ENCODE peak calls at places on chromosomes 5 and 9, in eight cellular contexts. W is HepG2, B is HCT116, I is upper lobe of left lung, H is Panc1, R is K562, F is GM12878, Z is GM23338. T is an unnamed sample.

GRCh38 chr5:177540438-177540837 is 13.9 kb downstream of the FAM193B start:
- ATAC-seq in W (no peak), B (no peak), I (no peak), H (no peak), R (no peak), F (no peak), Z (no peak), T (no peak)

GRCh38 chr5:72248352-72249032 is 71.5 kb downstream of the MRPS27 start:
- ATAC-seq in W (no peak), B (peak; percentile 64), I (no peak), H (peak; percentile 61), R (no peak), F (no peak), Z (peak; percentile 22), T (peak; percentile 65)

GRCh38 chr5:157369507-157369906 is 90.5 kb upstream of the NIPAL4 start:
- ATAC-seq in W (no peak), B (peak; percentile 67), I (no peak), H (no peak), R (peak; percentile 80), F (no peak), Z (peak; percentile 41), T (no peak)

GRCh38 chr9:97579914-97580313 is 53.3 kb downstream of the TSTD2 start:
- ATAC-seq in W (no peak), B (no peak), I (no peak), H (no peak), R (no peak), F (no peak), Z (no peak), T (peak; percentile 48)

GRCh38 chr5:149289307-149289706 is 17.6 kb downstream of the AFAP1L1 start:
- ATAC-seq in W (no peak), B (no peak), I (peak; percentile 5), H (no peak), R (no peak), F (no peak), Z (no peak), T (no peak)

GRCh38 chr5:132425975-132426524 is 56.5 kb downstream of the SLC22A5 start:
- ATAC-seq in W (no peak), B (no peak), I (no peak), H (no peak), R (peak; percentile 1), F (peak; percentile 2), Z (no peak), T (no peak)

GRCh38 chr5:87361031-87361443 is 51.7 kb downstream of the CCNH start:
- ATAC-seq in W (no peak), B (no peak), I (no peak), H (no peak), R (no peak), F (no peak), Z (no peak), T (peak; percentile 58)

GRCh38 chr9:4299006-4299795 is 667 bp downstream of the GLIS3 start:
- ATAC-seq in W (peak; percentile 15), B (peak; percentile 8), I (no peak), H (peak; percentile 33), R (no peak), F (no peak), Z (peak; percentile 27), T (no peak)

GRCh38 chr5:161544350-161544765 is 2.2 kb downstream of the GABRB2 start:
- ATAC-seq in W (peak; percentile 76), B (peak; percentile 50), I (no peak), H (peak; percentile 45), R (peak; percentile 69), F (peak; percentile 66), Z (peak; percentile 9), T (no peak)

GRCh38 chr5:168583742-168584482 is 4.7 kb upstream of the PANK3 start:
- ATAC-seq in W (no peak), B (no peak), I (no peak), H (no peak), R (no peak), F (peak; percentile 40), Z (no peak), T (no peak)

GRCh38 chr9:122248448-122248865 is 16.2 kb downstream of the RBM18 start:
- ATAC-seq in W (no peak), B (no peak), I (no peak), H (no peak), R (no peak), F (no peak), Z (no peak), T (peak; percentile 36)

GRCh38 chr9:108832179-108832500 is 23.6 kb downstream of the ACTL7B start:
- ATAC-seq in W (no peak), B (no peak), I (no peak), H (no peak), R (no peak), F (no peak), Z (no peak), T (no peak)

GRCh38 chr9:134518004-134518606 is 123.5 kb upstream of the COL5A1 start:
- ATAC-seq in W (no peak), B (no peak), I (no peak), H (no peak), R (peak; percentile 33), F (no peak), Z (peak; percentile 84), T (peak; percentile 67)

GRCh38 chr9:114792396-114792795 is 13.4 kb downstream of the TNFSF15 start:
- ATAC-seq in W (no peak), B (no peak), I (no peak), H (no peak), R (no peak), F (no peak), Z (no peak), T (no peak)

GRCh38 chr5:15183520-15183919 is 311.9 kb upstream of the ANKH start:
- ATAC-seq in W (no peak), B (no peak), I (no peak), H (no peak), R (no peak), F (no peak), Z (no peak), T (no peak)

GRCh38 chr5:140497897-140498296 is 49.6 kb upstream of the EIF4EBP3 start:
- ATAC-seq in W (peak; percentile 85), B (no peak), I (no peak), H (no peak), R (peak; percentile 77), F (peak; percentile 14), Z (no peak), T (no peak)

GRCh38 chr9:37693265-37693664 is 42.5 kb downstream of the FRMPD1 start:
- ATAC-seq in W (no peak), B (no peak), I (no peak), H (peak; percentile 35), R (peak; percentile 34), F (no peak), Z (no peak), T (no peak)

GRCh38 chr5:134793111-134793510 is 34.5 kb downstream of the DDX46 start:
- ATAC-seq in W (no peak), B (no peak), I (no peak), H (no peak), R (no peak), F (no peak), Z (no peak), T (no peak)

GRCh38 chr5:41695920-41696582 is 174.2 kb downstream of the OXCT1 start:
- ATAC-seq in W (peak; percentile 68), B (peak; percentile 72), I (no peak), H (no peak), R (peak; percentile 71), F (peak; percentile 90), Z (peak; percentile 69), T (no peak)

GRCh38 chr5:173293817-173294672 is 34.2 kb downstream of the STC2 start:
- ATAC-seq in W (peak; percentile 45), B (peak; percentile 93), I (peak; percentile 61), H (peak; percentile 90), R (peak; percentile 90), F (peak; percentile 88), Z (peak; percentile 71), T (peak; percentile 69)
- TF ChIP-seq POLR2AphosphoS5 in W (no peak), B (no peak), I (no peak), H (no peak), R (no peak), F (no peak), Z (no peak), T (no peak)

DNA sequence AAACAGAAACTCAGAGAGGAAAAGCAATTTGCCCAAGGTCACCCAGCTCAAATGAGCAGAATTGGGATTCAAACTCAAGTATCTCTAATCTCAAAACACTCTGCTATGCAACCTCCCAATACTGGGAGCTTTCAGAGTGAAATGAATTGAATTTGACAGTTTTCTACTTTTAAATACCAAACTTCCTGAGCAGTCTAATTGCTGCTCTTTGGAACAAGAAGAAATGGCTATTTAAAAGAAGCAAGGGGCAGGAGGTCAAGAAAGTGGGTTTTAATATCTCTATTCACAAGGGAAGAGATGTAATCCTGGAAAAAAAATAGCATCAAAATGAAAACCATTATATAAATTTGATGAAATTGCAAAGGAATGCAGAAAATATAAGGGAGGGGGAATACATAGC is 142.6 kb downstream of the INSYN2B start:
- ATAC-seq in W (no peak), B (no peak), I (no peak), H (no peak), R (no peak), F (no peak), Z (no peak), T (no peak)
- TF ChIP-seq POLR2AphosphoS5 in W (no peak), B (no peak), I (no peak), H (no peak), R (no peak), F (no peak), Z (no peak), T (no peak)

DNA sequence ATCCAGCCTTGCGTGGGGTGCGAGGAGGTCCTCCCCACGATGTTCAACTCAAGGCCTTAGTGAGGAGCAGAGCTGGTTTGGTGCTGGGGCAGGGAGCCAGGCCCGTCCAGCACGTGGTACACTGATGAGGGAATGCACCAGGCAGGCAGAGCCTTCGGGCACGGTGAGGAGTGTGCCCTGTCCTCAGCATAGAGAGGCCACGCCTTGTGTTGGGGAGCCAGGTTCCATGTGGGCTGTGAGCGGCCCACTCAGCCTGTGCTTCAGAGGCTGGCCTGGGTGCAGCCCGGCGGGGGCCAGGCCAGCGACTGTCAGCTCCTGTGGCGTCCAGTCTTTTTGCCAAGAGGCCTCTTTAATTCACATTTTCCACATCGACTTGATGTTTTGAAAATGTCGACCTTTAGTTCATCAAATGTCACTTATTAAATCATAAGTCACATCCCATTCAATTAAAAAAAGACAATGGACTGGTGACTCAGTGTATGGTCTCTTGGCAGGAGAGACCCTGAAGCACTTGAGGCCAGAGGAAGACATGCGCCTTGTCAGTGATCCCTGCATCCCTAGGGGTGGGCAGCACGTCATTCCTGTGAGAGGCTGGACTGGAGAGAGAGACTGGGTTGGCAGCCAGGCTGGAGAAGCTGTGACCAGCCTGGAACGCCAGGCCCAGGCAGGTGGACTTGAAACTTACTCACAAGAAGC is 21.7 kb downstream of the ERGIC1 start:
- ATAC-seq in W (no peak), B (no peak), I (peak; percentile 73), H (no peak), R (no peak), F (no peak), Z (no peak), T (peak; percentile 60)
- TF ChIP-seq POLR2AphosphoS5 in W (no peak), B (no peak), I (peak; percentile 20), H (no peak), R (no peak), F (no peak), Z (no peak), T (peak; percentile 81)

DNA sequence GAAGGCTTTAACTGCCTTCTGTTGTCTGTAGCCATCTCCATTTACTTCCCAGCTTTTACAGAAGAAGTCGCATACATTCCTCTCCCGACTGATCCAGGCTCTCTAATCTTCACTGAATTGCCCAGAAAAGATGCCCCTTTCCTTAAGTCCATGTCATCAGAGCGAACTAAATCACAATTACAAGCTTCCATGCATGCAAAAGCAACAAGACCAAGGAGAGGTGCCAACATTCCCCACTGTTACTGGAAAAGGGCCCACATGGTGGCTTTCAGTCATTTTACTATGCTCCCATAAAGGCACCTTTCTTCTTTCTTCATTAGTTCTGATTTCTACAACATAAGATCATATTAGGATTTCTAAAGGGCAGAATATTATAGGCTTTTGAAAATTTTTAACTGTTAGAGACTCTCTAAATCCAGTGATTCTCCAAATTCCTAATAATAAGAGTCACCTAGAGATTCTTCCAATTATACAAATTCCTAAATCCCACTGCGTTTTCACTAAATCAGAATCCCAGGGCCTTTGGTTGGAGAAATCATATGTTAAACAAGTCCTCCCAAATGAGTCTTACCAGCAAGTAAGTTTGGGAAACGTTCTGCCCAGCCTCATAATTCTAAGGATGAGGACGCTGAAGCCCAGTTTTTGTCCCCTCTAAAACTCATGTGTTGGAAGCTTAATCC is 17.0 kb upstream of the ZFR start:
- ATAC-seq in W (no peak), B (no peak), I (no peak), H (no peak), R (no peak), F (no peak), Z (no peak), T (no peak)
- TF ChIP-seq POLR2AphosphoS5 in W (no peak), B (no peak), I (no peak), H (no peak), R (no peak), F (no peak), Z (no peak), T (no peak)

T was measured in gastroesophageal sphincter.